ENCODE peak calls at places on chromosome 15, in eight cellular contexts. One of them, this sample, is unnamed.

GRCh38 chr15:48072941-48073340 is 47.8 kb upstream of the SLC24A5 start:
- DNase-seq in right lobe of liver: no peak
- DNase-seq in A549: no peak
- DNase-seq in prostate gland: no peak
- DNase-seq in sigmoid colon: no peak
- DNase-seq in body of pancreas: no peak
- DNase-seq in ovary: no peak
- DNase-seq in spleen: no peak
- DNase-seq in this sample: no peak

GRCh38 chr15:101497017-101497416 is 7.5 kb upstream of the PCSK6 start:
- DNase-seq in right lobe of liver: no peak
- DNase-seq in A549: no peak
- DNase-seq in prostate gland: no peak
- DNase-seq in sigmoid colon: no peak
- DNase-seq in body of pancreas: no peak
- DNase-seq in ovary: no peak
- DNase-seq in spleen: no peak
- DNase-seq in this sample: no peak

GRCh38 chr15:55250951-55251350 is 38.7 kb downstream of the RAB27A start:
- DNase-seq in right lobe of liver: no peak
- DNase-seq in A549: no peak
- DNase-seq in prostate gland: no peak
- DNase-seq in sigmoid colon: no peak
- DNase-seq in body of pancreas: no peak
- DNase-seq in ovary: no peak
- DNase-seq in spleen: no peak
- DNase-seq in this sample: no peak

GRCh38 chr15:40155270-40155910 is 5.5 kb upstream of the BUB1B start:
- DNase-seq in right lobe of liver: no peak
- DNase-seq in A549: no peak
- DNase-seq in prostate gland: peak
- DNase-seq in sigmoid colon: no peak
- DNase-seq in body of pancreas: peak
- DNase-seq in ovary: no peak
- DNase-seq in spleen: no peak
- DNase-seq in this sample: peak

GRCh38 chr15:77589839-77590238 is 42.9 kb downstream of the LINGO1 start:
- DNase-seq in right lobe of liver: no peak
- DNase-seq in A549: no peak
- DNase-seq in prostate gland: no peak
- DNase-seq in sigmoid colon: no peak
- DNase-seq in body of pancreas: peak
- DNase-seq in ovary: no peak
- DNase-seq in spleen: no peak
- DNase-seq in this sample: no peak

GRCh38 chr15:88623061-88623460 is 1.9 kb downstream of the AEN start:
- DNase-seq in right lobe of liver: peak
- DNase-seq in A549: peak
- DNase-seq in prostate gland: no peak
- DNase-seq in sigmoid colon: peak
- DNase-seq in body of pancreas: no peak
- DNase-seq in ovary: no peak
- DNase-seq in spleen: no peak
- DNase-seq in this sample: no peak

GRCh38 chr15:55694652-55695150 is 48.3 kb downstream of the PRTG start:
- DNase-seq in right lobe of liver: no peak
- DNase-seq in A549: no peak
- DNase-seq in prostate gland: peak
- DNase-seq in sigmoid colon: no peak
- DNase-seq in body of pancreas: no peak
- DNase-seq in ovary: no peak
- DNase-seq in spleen: no peak
- DNase-seq in this sample: no peak

GRCh38 chr15:42502472-42502871 is 7.0 kb downstream of the SNAP23 start:
- DNase-seq in right lobe of liver: no peak
- DNase-seq in A549: no peak
- DNase-seq in prostate gland: no peak
- DNase-seq in sigmoid colon: no peak
- DNase-seq in body of pancreas: no peak
- DNase-seq in ovary: no peak
- DNase-seq in spleen: no peak
- DNase-seq in this sample: no peak

GRCh38 chr15:89457086-89457485 is 39.3 kb downstream of the RHCG start:
- DNase-seq in right lobe of liver: no peak
- DNase-seq in A549: peak
- DNase-seq in prostate gland: no peak
- DNase-seq in sigmoid colon: no peak
- DNase-seq in body of pancreas: peak
- DNase-seq in ovary: no peak
- DNase-seq in spleen: no peak
- DNase-seq in this sample: no peak

GRCh38 chr15:90917569-90917968 is 14.5 kb downstream of the MAN2A2 start:
- DNase-seq in right lobe of liver: no peak
- DNase-seq in A549: no peak
- DNase-seq in prostate gland: no peak
- DNase-seq in sigmoid colon: no peak
- DNase-seq in body of pancreas: no peak
- DNase-seq in ovary: no peak
- DNase-seq in spleen: no peak
- DNase-seq in this sample: no peak

GRCh38 chr15:64856429-64857145 is 14.9 kb downstream of the PLEKHO2 start:
- DNase-seq in right lobe of liver: no peak
- DNase-seq in A549: no peak
- DNase-seq in prostate gland: no peak
- DNase-seq in sigmoid colon: peak
- DNase-seq in body of pancreas: peak
- DNase-seq in ovary: peak
- DNase-seq in spleen: no peak
- DNase-seq in this sample: no peak

GRCh38 chr15:84734794-84735479 is 13.5 kb upstream of the ZNF592 start:
- DNase-seq in right lobe of liver: no peak
- DNase-seq in A549: peak
- DNase-seq in prostate gland: peak
- DNase-seq in sigmoid colon: peak
- DNase-seq in body of pancreas: peak
- DNase-seq in ovary: no peak
- DNase-seq in spleen: peak
- DNase-seq in this sample: peak

GRCh38 chr15:58282060-58282708 is 144.0 kb downstream of the AQP9 start:
- DNase-seq in right lobe of liver: peak
- DNase-seq in A549: no peak
- DNase-seq in prostate gland: no peak
- DNase-seq in sigmoid colon: no peak
- DNase-seq in body of pancreas: no peak
- DNase-seq in ovary: no peak
- DNase-seq in spleen: no peak
- DNase-seq in this sample: no peak

GRCh38 chr15:63701365-63701764 is 104.2 kb downstream of the FBXL22 start:
- DNase-seq in right lobe of liver: no peak
- DNase-seq in A549: no peak
- DNase-seq in prostate gland: no peak
- DNase-seq in sigmoid colon: no peak
- DNase-seq in body of pancreas: no peak
- DNase-seq in ovary: no peak
- DNase-seq in spleen: no peak
- DNase-seq in this sample: no peak

GRCh38 chr15:40075298-40076044 is 33.2 kb downstream of the BMF start:
- DNase-seq in right lobe of liver: no peak
- DNase-seq in A549: no peak
- DNase-seq in prostate gland: peak
- DNase-seq in sigmoid colon: no peak
- DNase-seq in body of pancreas: peak
- DNase-seq in ovary: no peak
- DNase-seq in spleen: peak
- DNase-seq in this sample: no peak

GRCh38 chr15:65470866-65471265 is 46.6 kb downstream of the DPP8 start:
- DNase-seq in right lobe of liver: no peak
- DNase-seq in A549: no peak
- DNase-seq in prostate gland: no peak
- DNase-seq in sigmoid colon: no peak
- DNase-seq in body of pancreas: no peak
- DNase-seq in ovary: no peak
- DNase-seq in spleen: no peak
- DNase-seq in this sample: no peak

GRCh38 chr15:31372635-31373091 is 46.0 kb downstream of the KLF13 start:
- DNase-seq in right lobe of liver: peak
- DNase-seq in A549: no peak
- DNase-seq in prostate gland: no peak
- DNase-seq in sigmoid colon: peak
- DNase-seq in body of pancreas: peak
- DNase-seq in ovary: no peak
- DNase-seq in spleen: peak
- DNase-seq in this sample: no peak
- H3K27ac ChIP-seq in right lobe of liver: no peak
- H3K27ac ChIP-seq in A549: no peak
- H3K27ac ChIP-seq in prostate gland: no peak
- H3K27ac ChIP-seq in sigmoid colon: peak
- H3K27ac ChIP-seq in body of pancreas: no peak
- H3K27ac ChIP-seq in ovary: no peak
- H3K27ac ChIP-seq in spleen: no peak
- H3K27ac ChIP-seq in this sample: peak

DNA sequence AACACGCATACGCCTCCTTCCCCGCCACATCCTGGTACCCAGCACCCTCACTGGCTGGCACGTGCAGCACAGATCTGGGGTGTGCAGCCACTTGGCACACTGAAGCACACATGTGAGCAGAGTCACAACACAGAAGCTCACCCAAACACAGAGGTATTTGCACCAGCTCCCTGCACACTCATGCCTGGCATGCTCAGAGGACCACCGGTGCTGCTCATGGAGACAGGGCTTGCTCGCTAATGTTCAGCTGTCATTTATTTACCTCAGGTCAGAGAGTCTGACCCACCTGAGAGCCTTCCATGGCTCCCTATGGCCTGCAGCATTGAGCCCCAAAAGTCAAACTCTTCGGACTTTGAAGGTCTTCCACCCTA is 70.4 kb downstream of the ADAMTS7 start:
- DNase-seq in right lobe of liver: no peak
- DNase-seq in A549: no peak
- DNase-seq in prostate gland: no peak
- DNase-seq in sigmoid colon: no peak
- DNase-seq in body of pancreas: no peak
- DNase-seq in ovary: no peak
- DNase-seq in spleen: no peak
- DNase-seq in this sample: no peak
- TF ChIP-seq POLR2A in right lobe of liver: no peak
- TF ChIP-seq POLR2A in A549: peak
- TF ChIP-seq POLR2A in prostate gland: no peak
- TF ChIP-seq POLR2A in sigmoid colon: no peak
- TF ChIP-seq POLR2A in body of pancreas: no peak
- TF ChIP-seq POLR2A in ovary: no peak
- TF ChIP-seq POLR2A in spleen: no peak
- TF ChIP-seq POLR2A in this sample: no peak

GRCh38 chr15:38589502-38589901 is 24.9 kb upstream of the RASGRP1 start:
- DNase-seq in right lobe of liver: no peak
- DNase-seq in A549: peak
- DNase-seq in prostate gland: no peak
- DNase-seq in sigmoid colon: no peak
- DNase-seq in body of pancreas: no peak
- DNase-seq in ovary: no peak
- DNase-seq in spleen: no peak
- DNase-seq in this sample: no peak
- H3K27ac ChIP-seq in right lobe of liver: no peak
- H3K27ac ChIP-seq in A549: peak
- H3K27ac ChIP-seq in prostate gland: no peak
- H3K27ac ChIP-seq in sigmoid colon: no peak
- H3K27ac ChIP-seq in body of pancreas: no peak
- H3K27ac ChIP-seq in ovary: no peak
- H3K27ac ChIP-seq in spleen: no peak
- H3K27ac ChIP-seq in this sample: no peak

DNA sequence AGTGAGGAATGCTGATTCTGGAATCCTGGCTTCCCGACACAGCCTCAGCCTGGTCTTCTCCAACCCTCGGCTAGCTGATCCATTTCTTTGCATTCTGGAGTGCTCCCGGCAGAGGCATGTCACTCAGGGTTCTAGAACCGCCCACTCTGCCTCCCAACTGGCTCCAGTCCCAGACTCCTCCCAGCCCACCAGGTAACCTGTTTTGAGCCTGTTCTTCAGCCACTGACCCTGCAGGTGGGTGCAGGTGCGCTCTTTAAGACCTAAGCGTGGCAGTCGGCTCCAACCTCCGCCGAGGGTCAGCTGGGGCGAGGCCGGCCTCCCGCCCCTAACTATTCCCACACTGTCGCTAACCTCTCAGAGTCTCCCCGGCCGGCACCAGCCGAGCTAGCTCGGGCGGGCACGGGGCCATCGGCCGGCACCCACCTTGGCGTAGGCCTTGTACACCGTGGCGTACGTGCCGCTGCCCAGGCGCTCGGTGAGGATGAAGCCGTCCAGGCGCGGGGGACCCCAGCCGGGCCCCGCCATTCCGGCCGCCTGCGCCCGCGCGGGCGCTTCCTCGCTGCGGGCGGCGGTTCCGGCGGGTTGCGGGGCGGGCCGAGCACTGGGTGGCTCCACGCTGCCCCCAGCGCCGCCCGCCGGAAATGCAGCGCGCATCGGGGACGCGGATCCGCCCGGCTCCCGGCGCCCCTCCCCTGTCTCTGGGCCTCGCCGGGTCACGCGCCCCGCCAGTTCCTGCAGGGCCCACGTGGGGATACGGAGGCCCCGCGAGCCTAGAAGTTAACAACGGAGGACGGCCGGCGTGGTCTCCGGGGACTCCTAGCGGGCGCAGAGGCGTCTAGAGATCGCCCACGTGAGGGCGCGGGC is at the start of gene ULK3:
- DNase-seq in right lobe of liver: peak
- DNase-seq in A549: peak
- DNase-seq in prostate gland: peak
- DNase-seq in sigmoid colon: peak
- DNase-seq in body of pancreas: peak
- DNase-seq in ovary: peak
- DNase-seq in spleen: peak
- DNase-seq in this sample: peak
- TF ChIP-seq POLR2A in right lobe of liver: peak
- TF ChIP-seq POLR2A in A549: peak
- TF ChIP-seq POLR2A in prostate gland: peak
- TF ChIP-seq POLR2A in sigmoid colon: peak
- TF ChIP-seq POLR2A in body of pancreas: peak
- TF ChIP-seq POLR2A in ovary: peak
- TF ChIP-seq POLR2A in spleen: peak
- TF ChIP-seq POLR2A in this sample: peak

DNA sequence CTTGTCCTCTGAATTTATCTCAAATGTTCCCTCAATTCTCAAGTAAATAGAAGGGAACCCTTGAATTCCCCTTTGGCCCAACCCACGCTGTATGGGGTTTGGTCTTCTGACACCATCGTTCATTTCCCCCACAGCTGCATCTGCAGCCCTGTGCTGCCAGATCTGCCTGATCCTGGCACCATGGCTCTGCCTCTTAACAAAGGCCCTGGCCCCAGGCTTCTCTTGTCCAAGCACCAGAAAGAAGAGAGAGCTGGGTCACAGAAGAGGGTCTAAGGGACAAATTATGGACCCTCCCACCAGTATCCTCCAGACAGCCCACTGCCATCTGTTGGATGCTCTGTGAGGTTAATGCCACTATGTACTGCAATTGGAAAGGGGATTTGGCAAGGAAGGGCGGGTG is 1.8 kb downstream of the MAP1A start:
- DNase-seq in right lobe of liver: no peak
- DNase-seq in A549: no peak
- DNase-seq in prostate gland: no peak
- DNase-seq in sigmoid colon: no peak
- DNase-seq in body of pancreas: no peak
- DNase-seq in ovary: no peak
- DNase-seq in spleen: no peak
- DNase-seq in this sample: no peak
- H3K27ac ChIP-seq in right lobe of liver: no peak
- H3K27ac ChIP-seq in A549: no peak
- H3K27ac ChIP-seq in prostate gland: no peak
- H3K27ac ChIP-seq in sigmoid colon: peak
- H3K27ac ChIP-seq in body of pancreas: no peak
- H3K27ac ChIP-seq in ovary: peak
- H3K27ac ChIP-seq in spleen: no peak
- H3K27ac ChIP-seq in this sample: peak